ENCODE peak calls at places on chromosomes 11 and 22, in four cellular contexts. O is heart right ventricle, F is astrocyte, I is stomach. G is an unnamed sample.

GRCh38 chr11:3747704-3748103 is 49.6 kb downstream of the NUP98 start:
- DNase-seq in O (no peak), I (no peak), F (peak), G (no peak)

GRCh38 chr22:49764151-49764581 is 63.5 kb downstream of the BRD1 start:
- DNase-seq in O (no peak), F (no peak), I (peak), G (no peak)

GRCh38 chr11:86695391-86695790 is 23.0 kb upstream of the ME3 start:
- DNase-seq in I (no peak), F (no peak), O (no peak), G (no peak)

GRCh38 chr22:49769691-49770315 is 57.9 kb downstream of the BRD1 start:
- DNase-seq in I (no peak), O (no peak), F (no peak), G (no peak)

GRCh38 chr22:32281092-32281491 is 25.9 kb upstream of the SLC5A4 start:
- DNase-seq in F (peak), I (no peak), O (no peak), G (no peak)

GRCh38 chr11:23679981-23680380 is 816.9 kb upstream of the LUZP2 start:
- DNase-seq in I (no peak), O (no peak), F (no peak), G (no peak)

GRCh38 chr11:114384487-114384886 is 15.8 kb downstream of the C11orf71 start:
- DNase-seq in O (no peak), F (no peak), I (no peak), G (no peak)

GRCh38 chr22:38228873-38229740 is 27.3 kb downstream of the MAFF start:
- DNase-seq in O (no peak), I (peak), F (peak), G (no peak)

GRCh38 chr11:13054278-13054677 is 45.2 kb downstream of the RASSF10 start:
- DNase-seq in O (no peak), F (no peak), I (no peak), G (no peak)

GRCh38 chr22:27257987-27258386 is 543.6 kb downstream of the MN1 start:
- DNase-seq in I (no peak), F (no peak), O (no peak), G (no peak)
- TF ChIP-seq CTCF in I (no peak), F (no peak), O (no peak), G (no peak)

GRCh38 chr11:60700689-60701508 is 1.5 kb downstream of the MS4A8 start:
- DNase-seq in F (no peak), O (no peak), I (peak), G (peak)
- TF ChIP-seq CTCF in F (peak), O (no peak), I (peak), G (no peak)

GRCh38 chr11:92965196-92965595 is 4.3 kb upstream of the MTNR1B start:
- DNase-seq in O (no peak), I (no peak), F (no peak), G (no peak)

GRCh38 chr11:92964471-92964870 is 5.0 kb upstream of the MTNR1B start:
- DNase-seq in F (peak), I (peak), O (no peak), G (no peak)

GRCh38 chr11:92962444-92962843 is 7.0 kb upstream of the MTNR1B start:
- DNase-seq in O (no peak), I (no peak), F (peak), G (no peak)

GRCh38 chr11:92955900-92956299 is 13.6 kb upstream of the MTNR1B start:
- DNase-seq in F (no peak), I (no peak), O (no peak), G (no peak)

GRCh38 chr11:92960886-92961285 is 8.6 kb upstream of the MTNR1B start:
- DNase-seq in O (no peak), I (no peak), F (no peak), G (no peak)
- TF ChIP-seq CTCF in O (no peak), I (no peak), F (no peak), G (no peak)

DNA sequence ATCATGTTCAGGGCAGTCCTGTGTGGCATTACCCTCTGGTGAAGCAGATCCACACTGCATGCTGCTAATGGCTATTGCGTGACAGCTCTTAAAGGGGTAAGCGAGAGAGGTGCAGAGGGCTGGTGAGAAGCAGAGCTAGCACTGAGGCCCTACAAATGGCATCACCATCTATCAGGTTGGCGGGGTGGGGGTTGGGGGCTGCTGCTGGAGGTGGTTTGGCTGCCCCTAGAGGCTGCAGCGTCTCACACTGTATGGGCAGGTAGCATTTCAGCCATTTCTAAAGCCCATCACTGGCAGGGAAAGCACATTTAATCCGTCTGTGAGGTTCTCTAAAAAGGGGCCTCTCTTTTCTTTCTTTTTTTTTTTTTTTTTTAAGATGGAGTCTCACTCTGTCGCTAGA is 16.8 kb upstream of the TMA7B start:
- DNase-seq in F (no peak), I (no peak), O (no peak), G (no peak)
- TF ChIP-seq CTCF in F (no peak), I (no peak), O (no peak), G (no peak)

DNA sequence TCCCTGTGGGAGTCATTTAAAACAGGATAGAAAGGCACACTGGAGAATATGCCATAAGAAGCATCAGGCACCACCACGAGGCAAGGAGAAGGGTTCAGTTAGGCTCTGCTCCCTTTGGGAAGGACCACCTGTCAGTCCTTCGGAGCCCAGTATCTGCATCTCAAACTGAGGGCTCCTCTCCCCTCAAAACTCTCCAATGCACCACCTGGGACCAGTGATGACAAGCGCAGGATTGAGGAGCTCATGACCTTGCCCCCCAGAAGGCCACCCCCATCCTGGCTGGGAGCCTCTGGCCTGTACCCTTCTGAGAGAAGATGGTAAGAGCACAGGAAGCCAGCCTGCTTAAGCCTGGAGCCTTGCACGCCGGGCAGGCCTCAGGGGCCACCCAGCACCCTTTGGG is 39.4 kb downstream of the OPCML start:
- DNase-seq in I (no peak), O (no peak), F (no peak), G (no peak)
- TF ChIP-seq CTCF in I (no peak), O (no peak), F (no peak), G (no peak)

DNA sequence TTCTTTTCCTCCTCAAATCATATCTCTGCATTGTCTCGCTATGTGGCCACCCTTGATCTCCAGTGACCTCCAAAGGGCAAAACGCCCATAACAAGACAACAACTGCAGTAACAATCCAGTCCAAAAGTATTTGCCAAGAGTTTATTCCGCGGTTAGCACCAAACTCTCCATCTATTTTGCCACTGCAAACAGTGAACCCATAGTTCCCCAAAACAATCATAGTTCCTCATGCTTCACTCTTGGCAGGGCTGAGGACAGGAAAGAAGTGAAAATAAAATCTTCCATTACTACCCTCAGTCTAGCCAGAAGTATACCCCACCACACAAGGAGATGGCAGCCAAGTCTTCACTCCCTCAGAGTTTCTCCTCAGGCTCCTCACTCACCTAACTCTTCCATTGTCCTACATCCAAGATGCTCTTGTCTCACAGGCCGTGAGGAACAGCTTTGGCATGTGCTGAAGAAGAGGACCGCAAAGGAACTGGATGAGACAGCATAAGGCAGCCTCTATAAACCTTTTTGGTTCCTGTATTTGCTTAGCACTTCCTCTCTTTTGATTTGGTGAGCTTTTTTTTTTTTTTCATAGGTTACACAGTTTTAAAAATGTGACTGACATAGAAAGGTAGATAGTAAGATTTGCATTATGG is at the start of gene LPXN:
- DNase-seq in F (peak), I (no peak), O (no peak), G (no peak)
- TF ChIP-seq CTCF in F (no peak), I (no peak), O (no peak), G (no peak)

G was measured in ovary.